ENCODE peak calls at places on chromosomes 1 and 21, in eight cellular contexts. D is stomach, M is IMR-90, F is NB4, Y is adrenal gland, E is A549, J is spleen, U is ovary. W is an unnamed sample.
A peak's percentile ranks its signal among the peaks of the same experiment; 100 is the strongest.

GRCh38 chr1:235404190-235404589 is 37.0 kb downstream of the TBCE start:
- DNase-seq in Y (no peak), J (no peak), D (no peak), U (no peak), F (no peak), M (no peak), E (peak; percentile 90), W (no peak)

GRCh38 chr1:182955596-182956588 is 2.9 kb upstream of the SHCBP1L start:
- DNase-seq in U (no peak), Y (no peak), F (peak; percentile 79), E (peak; percentile 13), M (peak; percentile 92), J (no peak), D (no peak), W (no peak)

GRCh38 chr1:157671895-157672294 is 28.7 kb downstream of the FCRL3 start:
- DNase-seq in E (no peak), Y (no peak), M (no peak), U (no peak), J (no peak), D (no peak), F (no peak), W (no peak)

GRCh38 chr21:27831177-27831576 is 864.3 kb upstream of the ADAMTS5 start:
- DNase-seq in D (no peak), J (no peak), Y (no peak), U (no peak), F (no peak), M (no peak), E (no peak), W (no peak)

GRCh38 chr1:151611288-151611790 is 511 bp upstream of the SNX27 start:
- DNase-seq in D (peak; percentile 30), E (peak; percentile 55), F (peak; percentile 95), U (no peak), J (no peak), Y (no peak), M (peak; percentile 58), W (peak; percentile 43)

GRCh38 chr1:199970125-199970524 is 57.4 kb upstream of the NR5A2 start:
- DNase-seq in U (no peak), J (no peak), M (no peak), F (no peak), D (no peak), E (no peak), Y (no peak), W (no peak)

GRCh38 chr1:207848234-207848633 is 62.7 kb downstream of the CD34 start:
- DNase-seq in F (peak; percentile 90), J (peak; percentile 91), Y (peak; percentile 90), M (peak; percentile 59), E (peak; percentile 90), D (peak; percentile 73), U (no peak), W (peak; percentile 58)

GRCh38 chr1:39653546-39654031 is 14.1 kb upstream of the HEYL start:
- DNase-seq in Y (peak; percentile 88), U (peak; percentile 80), D (peak; percentile 79), E (peak; percentile 75), J (peak; percentile 89), M (peak; percentile 78), F (peak; percentile 75), W (peak; percentile 77)

GRCh38 chr1:184296466-184297243 is 90.2 kb upstream of the C1orf21 start:
- DNase-seq in Y (peak; percentile 97), F (no peak), D (peak; percentile 84), E (no peak), M (peak; percentile 91), U (peak; percentile 92), J (peak; percentile 79), W (peak; percentile 75)

GRCh38 chr1:3727825-3728776 is 24.1 kb upstream of the CCDC27 start:
- DNase-seq in F (no peak), Y (no peak), D (no peak), E (no peak), M (no peak), J (no peak), U (no peak), W (no peak)

GRCh38 chr1:32040711-32041110 is 27.0 kb downstream of the KHDRBS1 start:
- DNase-seq in D (no peak), U (no peak), Y (no peak), E (no peak), M (no peak), F (no peak), J (no peak), W (no peak)

GRCh38 chr1:32032287-32032639 is 18.6 kb downstream of the KHDRBS1 start:
- DNase-seq in M (no peak), J (no peak), F (no peak), E (no peak), U (no peak), Y (no peak), D (no peak), W (no peak)

GRCh38 chr1:32031578-32032286 is 18.1 kb downstream of the KHDRBS1 start:
- DNase-seq in E (no peak), U (no peak), M (peak; percentile 80), D (no peak), Y (no peak), J (no peak), F (no peak), W (no peak)

GRCh38 chr1:32035119-32035518 is 21.5 kb downstream of the KHDRBS1 start:
- DNase-seq in Y (no peak), E (no peak), J (no peak), M (no peak), D (no peak), F (no peak), U (no peak), W (no peak)
- TF ChIP-seq POLR2A in Y (no peak), E (no peak), J (no peak), M (no peak), D (no peak), F (no peak), U (no peak), W (no peak)

DNA sequence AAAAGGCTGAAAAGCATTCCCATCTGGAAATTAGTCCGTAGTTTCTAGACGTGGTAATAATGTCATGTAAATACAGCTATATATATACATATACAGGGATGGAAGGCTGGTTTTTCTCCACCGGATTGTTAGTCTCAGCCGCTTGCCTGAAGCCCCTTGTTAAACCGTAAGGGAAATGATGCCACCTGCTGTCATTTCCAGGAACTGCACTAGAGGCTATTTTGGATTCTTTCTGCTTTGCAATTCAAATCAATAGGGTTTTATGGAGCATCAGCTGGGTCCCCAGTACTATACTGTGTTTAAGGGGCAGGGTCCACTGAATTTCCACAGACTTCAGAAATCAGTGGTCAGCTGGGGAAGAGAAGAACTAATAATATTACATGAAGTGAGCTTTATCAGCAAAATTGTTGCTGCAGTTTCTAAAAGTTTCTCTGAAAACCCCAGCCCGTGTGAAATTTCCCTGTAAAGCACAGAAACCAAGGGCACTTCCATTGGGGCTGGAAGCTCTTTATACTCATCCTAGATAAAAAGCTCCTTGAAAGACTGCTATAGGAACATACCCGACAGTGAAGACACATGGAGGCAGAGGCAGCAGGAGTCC is 33.8 kb upstream of the MPZL1 start:
- DNase-seq in M (peak; percentile 78), E (peak; percentile 76), Y (peak; percentile 84), D (peak; percentile 84), F (peak; percentile 81), U (peak; percentile 74), J (no peak), W (peak; percentile 81)
- TF ChIP-seq POLR2A in M (no peak), E (no peak), Y (no peak), D (no peak), F (no peak), U (no peak), J (no peak), W (no peak)

GRCh38 chr1:156160000-156160743 is 6.8 kb downstream of the SEMA4A start:
- DNase-seq in E (no peak), J (no peak), Y (peak; percentile 63), F (no peak), M (no peak), U (peak; percentile 52), D (no peak), W (no peak)
- TF ChIP-seq POLR2A in E (no peak), J (no peak), Y (no peak), F (no peak), M (no peak), U (no peak), D (no peak), W (no peak)

DNA sequence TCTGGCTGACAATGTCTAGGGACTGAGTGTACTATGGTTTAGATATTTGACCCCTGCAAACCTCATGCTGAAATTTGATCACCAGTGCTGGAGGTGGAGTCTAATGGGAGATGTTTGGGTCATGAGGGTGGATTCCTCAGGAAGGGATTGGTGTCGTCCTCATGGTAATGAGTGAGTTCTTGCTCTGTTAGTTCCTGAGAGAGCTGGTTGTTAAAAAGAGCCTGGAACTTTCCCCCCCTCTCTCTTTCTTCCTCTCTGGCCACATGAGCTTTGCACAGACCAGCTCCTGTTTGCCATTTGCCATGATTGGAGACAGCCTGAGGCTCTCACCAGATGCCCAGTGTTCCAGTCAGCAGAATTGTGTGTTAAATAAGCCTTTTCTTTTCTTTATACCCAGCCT is 36.6 kb upstream of the CNIH3 start:
- DNase-seq in E (no peak), U (no peak), F (no peak), Y (no peak), M (peak; percentile 76), D (no peak), J (no peak), W (no peak)
- TF ChIP-seq POLR2A in E (no peak), U (no peak), F (no peak), Y (no peak), M (no peak), D (no peak), J (no peak), W (no peak)

DNA sequence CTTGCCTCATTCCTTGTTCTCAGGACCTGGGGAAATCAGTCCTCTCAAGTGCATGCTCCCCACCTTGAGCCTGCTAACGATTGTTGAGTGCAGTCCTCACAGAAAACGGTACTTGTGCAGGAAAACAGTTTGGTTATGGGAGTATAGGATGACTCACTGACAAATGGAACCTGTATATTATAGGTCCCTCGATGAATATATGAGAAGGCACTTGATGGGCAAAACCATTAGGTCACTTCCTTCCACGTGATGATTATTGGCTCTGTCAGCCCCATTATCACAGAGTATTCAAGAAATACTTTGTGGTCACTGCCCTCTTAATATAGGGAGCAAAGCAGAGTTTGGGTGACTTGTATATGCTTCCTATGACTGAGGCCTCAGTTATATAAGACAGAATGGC is 6.2 kb downstream of the CCDC17 start:
- DNase-seq in E (no peak), Y (no peak), M (peak; percentile 75), F (peak; percentile 32), D (no peak), U (no peak), J (no peak), W (no peak)
- TF ChIP-seq POLR2A in E (no peak), Y (no peak), M (no peak), F (no peak), D (no peak), U (no peak), J (no peak), W (no peak)